ENCODE peak calls at places on chromosomes 7 and 10, in eight cellular contexts. One of them, this sample, is unnamed.

GRCh38 chr7:132895231-132895630 is 186.7 kb downstream of the CHCHD3 start:
- DNase-seq in mesenchymal stem cell: no peak
- DNase-seq in T-cell: no peak
- DNase-seq in GM03348: no peak
- DNase-seq in suprapubic skin: no peak
- DNase-seq in D341Med: no peak
- DNase-seq in cardiac muscle cell: peak
- DNase-seq in retina: no peak
- DNase-seq in this sample: no peak

GRCh38 chr7:101173752-101174244 is 6.3 kb downstream of the NAT16 start:
- DNase-seq in mesenchymal stem cell: no peak
- DNase-seq in T-cell: peak
- DNase-seq in GM03348: peak
- DNase-seq in suprapubic skin: no peak
- DNase-seq in D341Med: peak
- DNase-seq in cardiac muscle cell: peak
- DNase-seq in retina: peak
- DNase-seq in this sample: no peak

GRCh38 chr10:29328988-29329387 is 40.1 kb downstream of the LYZL1 start:
- DNase-seq in mesenchymal stem cell: peak
- DNase-seq in T-cell: no peak
- DNase-seq in GM03348: peak
- DNase-seq in suprapubic skin: no peak
- DNase-seq in D341Med: no peak
- DNase-seq in cardiac muscle cell: peak
- DNase-seq in retina: no peak
- DNase-seq in this sample: no peak

GRCh38 chr10:6036861-6037321 is 25.3 kb downstream of the IL2RA start:
- DNase-seq in mesenchymal stem cell: no peak
- DNase-seq in T-cell: peak
- DNase-seq in GM03348: no peak
- DNase-seq in suprapubic skin: no peak
- DNase-seq in D341Med: no peak
- DNase-seq in cardiac muscle cell: no peak
- DNase-seq in retina: no peak
- DNase-seq in this sample: no peak

GRCh38 chr7:42832672-42833071 is 79.2 kb downstream of the C7orf25 start:
- DNase-seq in mesenchymal stem cell: no peak
- DNase-seq in T-cell: no peak
- DNase-seq in GM03348: peak
- DNase-seq in suprapubic skin: no peak
- DNase-seq in D341Med: no peak
- DNase-seq in cardiac muscle cell: peak
- DNase-seq in retina: no peak
- DNase-seq in this sample: no peak

GRCh38 chr10:132163278-132163765 is 23.4 kb upstream of the DPYSL4 start:
- DNase-seq in mesenchymal stem cell: no peak
- DNase-seq in T-cell: no peak
- DNase-seq in GM03348: no peak
- DNase-seq in suprapubic skin: no peak
- DNase-seq in D341Med: peak
- DNase-seq in cardiac muscle cell: no peak
- DNase-seq in retina: no peak
- DNase-seq in this sample: no peak

GRCh38 chr7:140267381-140268226 is 90.8 kb upstream of the KDM7A start:
- DNase-seq in mesenchymal stem cell: no peak
- DNase-seq in T-cell: no peak
- DNase-seq in GM03348: no peak
- DNase-seq in suprapubic skin: no peak
- DNase-seq in D341Med: no peak
- DNase-seq in cardiac muscle cell: no peak
- DNase-seq in retina: no peak
- DNase-seq in this sample: no peak

GRCh38 chr10:72243822-72244437 is 27.9 kb upstream of the ASCC1 start:
- DNase-seq in mesenchymal stem cell: peak
- DNase-seq in T-cell: no peak
- DNase-seq in GM03348: peak
- DNase-seq in suprapubic skin: peak
- DNase-seq in D341Med: no peak
- DNase-seq in cardiac muscle cell: peak
- DNase-seq in retina: no peak
- DNase-seq in this sample: no peak

GRCh38 chr7:10662491-10662890 is 311.2 kb upstream of the PHF14 start:
- DNase-seq in mesenchymal stem cell: no peak
- DNase-seq in T-cell: no peak
- DNase-seq in GM03348: no peak
- DNase-seq in suprapubic skin: no peak
- DNase-seq in D341Med: no peak
- DNase-seq in cardiac muscle cell: no peak
- DNase-seq in retina: no peak
- DNase-seq in this sample: no peak

GRCh38 chr7:107353701-107354100 is 116.2 kb upstream of the GPR22 start:
- DNase-seq in mesenchymal stem cell: no peak
- DNase-seq in T-cell: no peak
- DNase-seq in GM03348: peak
- DNase-seq in suprapubic skin: no peak
- DNase-seq in D341Med: no peak
- DNase-seq in cardiac muscle cell: no peak
- DNase-seq in retina: no peak
- DNase-seq in this sample: no peak

GRCh38 chr10:22681783-22682183 is 32.6 kb downstream of the PIP4K2A start:
- DNase-seq in mesenchymal stem cell: peak
- DNase-seq in T-cell: peak
- DNase-seq in GM03348: peak
- DNase-seq in suprapubic skin: no peak
- DNase-seq in D341Med: no peak
- DNase-seq in cardiac muscle cell: peak
- DNase-seq in retina: no peak
- DNase-seq in this sample: no peak

GRCh38 chr7:108358553-108358952 is 97.7 kb downstream of the NRCAM start:
- DNase-seq in mesenchymal stem cell: peak
- DNase-seq in T-cell: no peak
- DNase-seq in GM03348: peak
- DNase-seq in suprapubic skin: no peak
- DNase-seq in D341Med: no peak
- DNase-seq in cardiac muscle cell: peak
- DNase-seq in retina: peak
- DNase-seq in this sample: no peak

GRCh38 chr7:77370606-77371005 is 45.5 kb downstream of the GSAP start:
- DNase-seq in mesenchymal stem cell: no peak
- DNase-seq in T-cell: no peak
- DNase-seq in GM03348: no peak
- DNase-seq in suprapubic skin: no peak
- DNase-seq in D341Med: no peak
- DNase-seq in cardiac muscle cell: no peak
- DNase-seq in retina: no peak
- DNase-seq in this sample: no peak

GRCh38 chr7:46942574-46942973 is 639.3 kb downstream of the TNS3 start:
- DNase-seq in mesenchymal stem cell: no peak
- DNase-seq in T-cell: no peak
- DNase-seq in GM03348: no peak
- DNase-seq in suprapubic skin: no peak
- DNase-seq in D341Med: no peak
- DNase-seq in cardiac muscle cell: no peak
- DNase-seq in retina: no peak
- DNase-seq in this sample: no peak

This sample was measured in SIG-M5.